ENCODE peak calls at places on chromosomes 4 and X, in four cellular contexts. One of them, this sample, is unnamed. For H3K36me3, the result is how much of the 10 kb centered on the place peaks cover.

GRCh38 chr4:158314756-158315487 is 104.6 kb downstream of the TMEM144 start:
- DNase-seq in mucosa of descending colon: no peak
- DNase-seq in effector memory CD4-positive, alpha-beta T cell: no peak
- DNase-seq in left ventricle myocardium inferior: no peak
- DNase-seq in this sample: no peak

GRCh38 chr4:159487284-159487747 is 384.4 kb downstream of the RAPGEF2 start:
- DNase-seq in mucosa of descending colon: peak
- DNase-seq in effector memory CD4-positive, alpha-beta T cell: no peak
- DNase-seq in left ventricle myocardium inferior: no peak
- DNase-seq in this sample: peak

GRCh38 chrX:50067435-50068292 is 133.1 kb downstream of the AKAP4 start:
- DNase-seq in mucosa of descending colon: peak
- DNase-seq in effector memory CD4-positive, alpha-beta T cell: no peak
- DNase-seq in left ventricle myocardium inferior: no peak
- DNase-seq in this sample: no peak

GRCh38 chr4:127857641-127858040 is 23.1 kb upstream of the PLK4 start:
- DNase-seq in mucosa of descending colon: no peak
- DNase-seq in effector memory CD4-positive, alpha-beta T cell: no peak
- DNase-seq in left ventricle myocardium inferior: no peak
- DNase-seq in this sample: no peak

GRCh38 chr4:70425306-70425705 is 27.6 kb downstream of the OPRPN start:
- DNase-seq in mucosa of descending colon: no peak
- DNase-seq in effector memory CD4-positive, alpha-beta T cell: no peak
- DNase-seq in left ventricle myocardium inferior: no peak
- DNase-seq in this sample: no peak

GRCh38 chr4:103499094-103499493 is 220.7 kb downstream of the TACR3 start:
- DNase-seq in mucosa of descending colon: no peak
- DNase-seq in effector memory CD4-positive, alpha-beta T cell: no peak
- DNase-seq in left ventricle myocardium inferior: no peak
- DNase-seq in this sample: no peak

GRCh38 chrX:25084446-25084845 is 68.7 kb upstream of the ARX start:
- DNase-seq in mucosa of descending colon: no peak
- DNase-seq in effector memory CD4-positive, alpha-beta T cell: no peak
- DNase-seq in left ventricle myocardium inferior: no peak
- DNase-seq in this sample: no peak

GRCh38 chr4:16052939-16053338 is 30.9 kb downstream of the PROM1 start:
- DNase-seq in mucosa of descending colon: no peak
- DNase-seq in effector memory CD4-positive, alpha-beta T cell: no peak
- DNase-seq in left ventricle myocardium inferior: no peak
- DNase-seq in this sample: no peak

GRCh38 chr4:184177271-184177670 is 40.4 kb downstream of the ENPP6 start:
- DNase-seq in mucosa of descending colon: no peak
- DNase-seq in effector memory CD4-positive, alpha-beta T cell: no peak
- DNase-seq in left ventricle myocardium inferior: no peak
- DNase-seq in this sample: no peak

GRCh38 chr4:93788712-93789111 is 39.8 kb upstream of the ATOH1 start:
- DNase-seq in mucosa of descending colon: no peak
- DNase-seq in effector memory CD4-positive, alpha-beta T cell: no peak
- DNase-seq in left ventricle myocardium inferior: no peak
- DNase-seq in this sample: no peak

GRCh38 chrX:122579036-122579435 is 605.0 kb upstream of the GRIA3 start:
- DNase-seq in mucosa of descending colon: no peak
- DNase-seq in effector memory CD4-positive, alpha-beta T cell: no peak
- DNase-seq in left ventricle myocardium inferior: no peak
- DNase-seq in this sample: no peak

GRCh38 chr4:16238304-16238703 is 12.0 kb upstream of the TAPT1 start:
- DNase-seq in mucosa of descending colon: no peak
- DNase-seq in effector memory CD4-positive, alpha-beta T cell: no peak
- DNase-seq in left ventricle myocardium inferior: no peak
- DNase-seq in this sample: no peak

GRCh38 chr4:88780389-88780788 is 82.8 kb upstream of the NAP1L5 start:
- DNase-seq in mucosa of descending colon: no peak
- DNase-seq in effector memory CD4-positive, alpha-beta T cell: no peak
- DNase-seq in left ventricle myocardium inferior: no peak
- DNase-seq in this sample: no peak

GRCh38 chrX:106484233-106484632 is 127.5 kb upstream of the RADX start:
- DNase-seq in mucosa of descending colon: no peak
- DNase-seq in effector memory CD4-positive, alpha-beta T cell: no peak
- DNase-seq in left ventricle myocardium inferior: no peak
- DNase-seq in this sample: peak

GRCh38 chr4:26410385-26411293 is 79.6 kb downstream of the CCKAR start:
- DNase-seq in mucosa of descending colon: peak
- DNase-seq in effector memory CD4-positive, alpha-beta T cell: no peak
- DNase-seq in left ventricle myocardium inferior: no peak
- DNase-seq in this sample: peak

GRCh38 chr4:159455675-159456235 is 352.9 kb downstream of the RAPGEF2 start:
- DNase-seq in mucosa of descending colon: peak
- DNase-seq in effector memory CD4-positive, alpha-beta T cell: no peak
- DNase-seq in left ventricle myocardium inferior: no peak
- DNase-seq in this sample: no peak

GRCh38 chr4:75858721-75859120 is 43.5 kb downstream of the PPEF2 start:
- DNase-seq in mucosa of descending colon: no peak
- DNase-seq in effector memory CD4-positive, alpha-beta T cell: no peak
- DNase-seq in left ventricle myocardium inferior: no peak
- DNase-seq in this sample: no peak

GRCh38 chrX:87078231-87078630 is 439.4 kb upstream of the KLHL4 start:
- DNase-seq in mucosa of descending colon: no peak
- DNase-seq in effector memory CD4-positive, alpha-beta T cell: no peak
- DNase-seq in left ventricle myocardium inferior: no peak
- DNase-seq in this sample: no peak

GRCh38 chrX:15751160-15751819 is 13.2 kb downstream of the CA5B start:
- DNase-seq in mucosa of descending colon: no peak
- DNase-seq in effector memory CD4-positive, alpha-beta T cell: no peak
- DNase-seq in left ventricle myocardium inferior: no peak
- DNase-seq in this sample: peak

DNA sequence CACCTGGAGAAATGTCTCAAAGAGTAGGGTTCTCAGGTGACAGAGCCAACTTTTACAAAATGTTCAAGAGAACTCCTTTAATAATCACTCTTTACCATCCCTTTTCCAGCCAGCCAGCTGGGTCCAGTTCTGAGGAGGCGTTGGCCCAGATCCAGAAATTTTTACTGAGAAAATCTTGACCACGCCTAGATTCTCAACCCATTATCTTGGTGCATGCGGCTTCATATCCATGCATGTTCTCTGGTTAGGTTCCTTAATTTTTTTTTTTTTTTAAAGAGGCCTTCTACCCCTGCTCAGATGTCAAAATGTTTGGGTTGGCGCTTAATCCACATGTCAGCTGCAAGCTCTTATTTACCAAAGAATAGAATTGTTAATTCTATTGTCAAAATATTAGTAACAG is 12.0 kb upstream of the MAP7D2 start:
- DNase-seq in mucosa of descending colon: no peak
- DNase-seq in effector memory CD4-positive, alpha-beta T cell: no peak
- DNase-seq in left ventricle myocardium inferior: no peak
- DNase-seq in this sample: no peak
- H3K36me3 ChIP-seq in mucosa of descending colon: under half
- H3K36me3 ChIP-seq in effector memory CD4-positive, alpha-beta T cell: under half
- H3K36me3 ChIP-seq in left ventricle myocardium inferior: under half
- H3K36me3 ChIP-seq in this sample: under half

GRCh38 chr4:7638984-7639789 is 204.5 kb upstream of the PSAPL1 start:
- DNase-seq in mucosa of descending colon: no peak
- DNase-seq in effector memory CD4-positive, alpha-beta T cell: no peak
- DNase-seq in left ventricle myocardium inferior: no peak
- DNase-seq in this sample: no peak
- H3K36me3 ChIP-seq in mucosa of descending colon: under half
- H3K36me3 ChIP-seq in effector memory CD4-positive, alpha-beta T cell: under half
- H3K36me3 ChIP-seq in left ventricle myocardium inferior: under half
- H3K36me3 ChIP-seq in this sample: under half

DNA sequence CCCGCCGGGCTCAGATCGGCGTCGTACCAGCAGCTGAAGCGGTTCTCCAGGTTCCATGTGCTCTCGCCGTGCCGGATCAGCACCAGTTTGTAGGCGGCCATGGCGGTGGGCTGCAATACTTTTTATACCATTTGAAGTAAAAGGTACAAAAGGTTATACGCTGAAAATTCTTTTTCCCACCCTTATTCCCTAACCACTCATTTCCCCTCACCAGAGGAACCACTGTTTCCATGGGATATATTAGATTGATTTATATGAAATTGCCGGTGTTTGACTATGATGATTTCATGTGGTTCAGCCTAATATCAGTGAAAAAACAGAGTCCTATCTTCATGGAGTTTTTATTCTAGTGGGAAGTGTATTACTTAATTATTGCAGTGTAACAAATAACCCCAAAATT is at the start of gene PGAM4:
- DNase-seq in mucosa of descending colon: no peak
- DNase-seq in effector memory CD4-positive, alpha-beta T cell: no peak
- DNase-seq in left ventricle myocardium inferior: no peak
- DNase-seq in this sample: no peak
- H3K36me3 ChIP-seq in mucosa of descending colon: under half
- H3K36me3 ChIP-seq in effector memory CD4-positive, alpha-beta T cell: under half
- H3K36me3 ChIP-seq in left ventricle myocardium inferior: under half
- H3K36me3 ChIP-seq in this sample: under half

GRCh38 chr4:138428611-138429010 is 186.5 kb upstream of the SLC7A11 start:
- DNase-seq in mucosa of descending colon: no peak
- DNase-seq in effector memory CD4-positive, alpha-beta T cell: no peak
- DNase-seq in left ventricle myocardium inferior: no peak
- DNase-seq in this sample: no peak

GRCh38 chr4:138426751-138427150 is 184.6 kb upstream of the SLC7A11 start:
- DNase-seq in mucosa of descending colon: no peak
- DNase-seq in effector memory CD4-positive, alpha-beta T cell: no peak
- DNase-seq in left ventricle myocardium inferior: no peak
- DNase-seq in this sample: no peak
- H3K36me3 ChIP-seq in mucosa of descending colon: under half
- H3K36me3 ChIP-seq in effector memory CD4-positive, alpha-beta T cell: under half
- H3K36me3 ChIP-seq in left ventricle myocardium inferior: under half
- H3K36me3 ChIP-seq in this sample: under half

GRCh38 chr4:56532239-56532638 is 26.6 kb downstream of the ARL9 start:
- DNase-seq in mucosa of descending colon: no peak
- DNase-seq in effector memory CD4-positive, alpha-beta T cell: no peak
- DNase-seq in left ventricle myocardium inferior: no peak
- DNase-seq in this sample: no peak
- H3K36me3 ChIP-seq in mucosa of descending colon: under half
- H3K36me3 ChIP-seq in effector memory CD4-positive, alpha-beta T cell: under half
- H3K36me3 ChIP-seq in left ventricle myocardium inferior: under half
- H3K36me3 ChIP-seq in this sample: under half

GRCh38 chr4:1219553-1219950 is 29.4 kb downstream of the CTBP1 start:
- DNase-seq in mucosa of descending colon: no peak
- DNase-seq in effector memory CD4-positive, alpha-beta T cell: no peak
- DNase-seq in left ventricle myocardium inferior: no peak
- DNase-seq in this sample: no peak
- H3K36me3 ChIP-seq in mucosa of descending colon: under half
- H3K36me3 ChIP-seq in effector memory CD4-positive, alpha-beta T cell: under half
- H3K36me3 ChIP-seq in left ventricle myocardium inferior: half or more
- H3K36me3 ChIP-seq in this sample: under half

GRCh38 chr4:48175328-48175727 is 41.3 kb upstream of the TXK start:
- DNase-seq in mucosa of descending colon: no peak
- DNase-seq in effector memory CD4-positive, alpha-beta T cell: no peak
- DNase-seq in left ventricle myocardium inferior: no peak
- DNase-seq in this sample: no peak
- H3K36me3 ChIP-seq in mucosa of descending colon: under half
- H3K36me3 ChIP-seq in effector memory CD4-positive, alpha-beta T cell: under half
- H3K36me3 ChIP-seq in left ventricle myocardium inferior: under half
- H3K36me3 ChIP-seq in this sample: under half

DNA sequence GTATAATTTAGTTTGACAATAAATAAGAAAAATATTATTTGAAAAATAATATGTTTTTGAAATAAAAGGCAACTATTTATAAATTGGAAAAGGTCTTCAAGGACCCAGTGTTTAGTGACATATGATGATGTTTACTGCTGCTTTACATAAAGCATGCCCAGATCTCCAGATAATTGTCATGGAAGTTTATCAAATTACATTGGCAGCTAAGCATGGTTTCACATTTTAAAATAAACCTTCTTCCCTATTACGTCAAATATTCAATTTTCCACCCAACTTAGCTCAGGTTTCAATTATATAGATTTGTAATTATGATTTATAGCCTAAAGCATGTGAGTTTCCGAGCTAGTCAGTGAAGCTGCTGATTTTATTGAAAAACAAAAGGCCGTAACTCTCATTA is 417.2 kb downstream of the CFAP47 start:
- DNase-seq in mucosa of descending colon: no peak
- DNase-seq in effector memory CD4-positive, alpha-beta T cell: no peak
- DNase-seq in left ventricle myocardium inferior: no peak
- DNase-seq in this sample: no peak
- H3K36me3 ChIP-seq in mucosa of descending colon: under half
- H3K36me3 ChIP-seq in effector memory CD4-positive, alpha-beta T cell: under half
- H3K36me3 ChIP-seq in left ventricle myocardium inferior: under half
- H3K36me3 ChIP-seq in this sample: under half

This sample was measured in naive thymus-derived CD4-positive, alpha-beta T cell.